ENCODE peak calls at places on chromosomes 5 and 9, in ten cellular contexts. I, A, Y, L, P, Z, X, W, N and K are unnamed samples.
A peak's percentile ranks its signal among the peaks of the same experiment; 100 is the strongest.

GRCh38 chr5:113652161-113652560 is 138.7 kb downstream of the YTHDC2 start:
- DNase-seq in W (no peak), Z (no peak), A (no peak), P (no peak), L (no peak), N (peak; percentile 73), X (no peak), Y (no peak), I (no peak), K (no peak)

GRCh38 chr9:85332487-85332886 is 409.3 kb downstream of the AGTPBP1 start:
- DNase-seq in N (no peak), X (peak; percentile 84), W (peak; percentile 16), Y (no peak), I (no peak), P (no peak), L (peak; percentile 86), A (no peak), Z (no peak), K (no peak)

GRCh38 chr5:59062986-59063683 is 480.3 kb downstream of the RAB3C start:
- DNase-seq in P (no peak), L (no peak), W (peak; percentile 6), Y (peak; percentile 32), Z (no peak), X (no peak), I (no peak), A (peak; percentile 55), N (no peak), K (peak; percentile 65)

GRCh38 chr5:127275641-127276193 is 14.9 kb upstream of the MEGF10 start:
- DNase-seq in L (no peak), Z (no peak), W (no peak), X (no peak), I (no peak), P (no peak), A (no peak), Y (no peak), N (no peak), K (no peak)

GRCh38 chr9:36144322-36145206 is 8.0 kb downstream of the GLIPR2 start:
- DNase-seq in X (no peak), P (no peak), L (no peak), I (no peak), Y (no peak), W (no peak), Z (no peak), N (no peak), A (no peak), K (no peak)

GRCh38 chr5:52746539-52746938 is 41.2 kb upstream of the ITGA1 start:
- DNase-seq in W (no peak), Z (no peak), N (no peak), I (no peak), Y (no peak), P (no peak), A (peak; percentile 53), L (no peak), X (no peak), K (peak; percentile 18)

GRCh38 chr5:105924366-105924765 is 1746.4 kb downstream of the EFNA5 start:
- DNase-seq in A (no peak), N (no peak), L (no peak), I (no peak), X (no peak), Z (no peak), W (no peak), P (no peak), Y (no peak), K (peak; percentile 30)

GRCh38 chr5:56814361-56814962 is 887 bp upstream of the MAP3K1 start:
- DNase-seq in I (no peak), X (peak; percentile 69), P (peak; percentile 36), Y (peak; percentile 33), N (peak; percentile 21), Z (peak; percentile 43), A (no peak), L (peak; percentile 60), W (peak; percentile 33), K (peak; percentile 18)

GRCh38 chr5:2382776-2383677 is 368.4 kb downstream of the IRX2 start:
- DNase-seq in I (no peak), X (peak; percentile 3), Y (no peak), A (no peak), W (no peak), Z (no peak), L (no peak), P (no peak), N (no peak), K (no peak)

GRCh38 chr5:38379360-38379827 is 121.0 kb downstream of the EGFLAM start:
- DNase-seq in I (no peak), Z (no peak), Y (no peak), W (no peak), X (peak; percentile 49), P (no peak), A (peak; percentile 21), N (peak; percentile 90), L (peak; percentile 59), K (no peak)

GRCh38 chr9:134889386-134890214 is 9.0 kb downstream of the FCN2 start:
- DNase-seq in Z (no peak), W (no peak), A (no peak), P (no peak), L (no peak), Y (no peak), I (no peak), X (peak; percentile 18), N (no peak), K (no peak)

GRCh38 chr5:112245616-112246015 is 173.5 kb downstream of the EPB41L4A start:
- DNase-seq in P (no peak), L (peak; percentile 52), N (no peak), W (no peak), Y (no peak), A (no peak), Z (no peak), I (no peak), X (no peak), K (no peak)

GRCh38 chr9:132447346-132447745 is 37.3 kb downstream of the CFAP77 start:
- DNase-seq in A (no peak), Z (no peak), W (no peak), Y (no peak), P (no peak), N (peak; percentile 35), L (peak; percentile 85), I (no peak), X (peak; percentile 87), K (no peak)

GRCh38 chr5:15021286-15022046 is 149.9 kb upstream of the ANKH start:
- DNase-seq in N (no peak), P (no peak), A (peak; percentile 82), X (no peak), W (no peak), L (no peak), I (peak; percentile 59), Y (no peak), Z (no peak), K (peak; percentile 94)

GRCh38 chr5:178273665-178274541 is 41.3 kb upstream of the PHYKPL start:
- DNase-seq in W (no peak), X (no peak), N (no peak), A (peak; percentile 40), L (no peak), Y (no peak), P (no peak), I (no peak), Z (no peak), K (no peak)

GRCh38 chr5:169581580-169582227 is 1.9 kb upstream of the SPDL1 start:
- DNase-seq in L (peak; percentile 84), Y (peak; percentile 63), Z (no peak), X (peak; percentile 27), P (peak; percentile 53), I (no peak), A (peak; percentile 80), W (peak; percentile 62), N (peak; percentile 52), K (peak; percentile 81)

GRCh38 chr5:56812110-56812509 is 3.2 kb upstream of the MAP3K1 start:
- DNase-seq in L (no peak), Y (no peak), N (no peak), I (no peak), W (no peak), X (no peak), Z (no peak), A (no peak), P (no peak), K (no peak)

GRCh38 chr9:97531750-97532383 is 30.4 kb downstream of the TMOD1 start:
- DNase-seq in N (no peak), P (no peak), I (no peak), A (no peak), W (no peak), Y (no peak), X (no peak), Z (no peak), L (no peak), K (no peak)
- H3K4me3 ChIP-seq in N (no peak overlapping the region), P (no peak overlapping the region), I (no peak overlapping the region), A (no peak overlapping the region), W (no peak overlapping the region), Y (no peak overlapping the region), X (no peak overlapping the region), Z (no peak overlapping the region), L (no peak overlapping the region), K (no peak overlapping the region)

DNA sequence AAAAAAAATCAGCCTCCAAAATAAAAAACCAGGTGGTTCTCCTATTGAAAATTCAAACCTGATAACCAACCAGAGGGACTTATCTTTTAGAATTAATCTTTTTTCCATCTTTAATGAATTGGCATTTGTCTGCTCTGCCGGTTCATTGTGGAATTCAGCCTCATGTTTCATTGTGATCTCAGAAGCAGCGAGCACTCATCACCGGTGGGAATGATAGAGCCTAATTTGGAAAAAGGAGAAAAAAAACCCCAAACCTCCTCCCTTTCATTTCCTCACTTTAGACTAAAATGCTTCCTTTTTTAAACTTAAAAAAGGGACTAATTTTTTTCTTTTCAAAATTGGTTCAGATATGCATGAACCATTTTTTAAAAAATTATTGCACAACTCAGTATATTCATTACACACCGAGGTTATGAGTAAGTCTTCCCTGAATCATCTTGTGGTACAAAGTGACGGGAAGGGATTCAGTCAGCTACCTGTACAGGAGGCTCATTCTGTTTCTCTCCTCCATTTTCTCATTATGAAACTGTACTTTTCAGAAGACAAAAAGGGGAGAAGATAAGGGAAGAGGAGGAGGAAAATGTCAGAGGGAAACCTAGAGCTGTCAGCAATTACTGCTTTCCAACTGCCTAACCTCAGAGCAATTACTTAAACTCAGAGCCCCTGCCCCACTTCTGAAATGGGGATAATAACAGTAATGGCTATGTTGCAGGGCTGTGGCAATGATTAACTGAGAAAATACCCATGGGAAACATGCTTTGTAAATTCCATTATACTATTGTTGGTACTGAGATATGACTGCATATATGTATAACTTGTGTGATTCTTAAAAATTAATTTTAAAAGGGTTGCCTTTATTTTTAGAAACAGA is 23.9 kb downstream of the GALNT10 start:
- DNase-seq in W (no peak), Z (no peak), L (no peak), X (no peak), Y (no peak), P (peak; percentile 22), N (no peak), I (peak; percentile 27), A (peak; percentile 58), K (peak; percentile 71)
- H3K4me3 ChIP-seq in W (no peak overlapping the region), Z (no peak overlapping the region), L (no peak overlapping the region), X (no peak overlapping the region), Y (no peak overlapping the region), P (no peak overlapping the region), N (no peak overlapping the region), I (no peak overlapping the region), A (no peak overlapping the region), K (no peak overlapping the region)

GRCh38 chr5:43193171-43193951 is 1.3 kb downstream of the NIM1K start:
- DNase-seq in N (no peak), I (peak; percentile 85), Y (no peak), A (peak; percentile 92), W (peak; percentile 65), L (peak; percentile 75), P (no peak), X (peak; percentile 61), Z (no peak), K (peak; percentile 93)
- H3K4me3 ChIP-seq in N (peak overlapping the region; percentile 69), I (peak overlapping the region; percentile 58), Y (no peak overlapping the region), A (peak overlapping the region; percentile 53), W (peak overlapping the region; percentile 44), L (peak overlapping the region; percentile 60), P (peak overlapping the region; percentile 63), X (peak overlapping the region; percentile 41), Z (peak overlapping the region; percentile 39), K (peak overlapping the region; percentile 68)

GRCh38 chr5:31638748-31639418 is at the start of gene PDZD2:
- DNase-seq in X (peak; percentile 96), Z (peak; percentile 84), Y (peak; percentile 31), P (peak; percentile 81), L (peak; percentile 89), I (peak; percentile 8), W (peak; percentile 90), N (peak; percentile 97), A (peak; percentile 61), K (peak; percentile 37)
- H3K4me3 ChIP-seq in X (peak within 1 kb of the TSS; percentile 67), Z (peak within 1 kb of the TSS; percentile 54), Y (peak within 1 kb of the TSS; percentile 45), P (peak within 1 kb of the TSS; percentile 62), L (peak within 1 kb of the TSS; percentile 73), I (peak within 1 kb of the TSS; percentile 64), W (peak within 1 kb of the TSS; percentile 48), N (peak within 1 kb of the TSS; percentile 78), A (peak within 1 kb of the TSS; percentile 45), K (peak within 1 kb of the TSS; percentile 66)